ENCODE peak calls at places on chromosome 18, in nine cellular contexts. Z is H1, A is transverse colon, P is SK-N-SH, M is sigmoid colon, L is upper lobe of left lung, H is GM12878, W is K562, S is suprapubic skin. Y is an unnamed sample.

GRCh38 chr18:2302628-2303516 is 268.4 kb downstream of the METTL4 start:
- DNase-seq in M (no peak), S (no peak), H (no peak), A (no peak), L (no peak), Z (no peak), W (peak; percentile 77), P (no peak), Y (no peak)

GRCh38 chr18:39841133-39842041 is 2113.6 kb upstream of the PIK3C3 start:
- DNase-seq in M (peak; percentile 78), H (no peak), A (peak; percentile 41), Z (peak; percentile 73), L (peak; percentile 78), S (no peak), W (no peak), P (peak; percentile 84), Y (peak; percentile 27)

GRCh38 chr18:68557183-68557582 is 157.7 kb downstream of the TMX3 start:
- DNase-seq in A (no peak), M (no peak), H (no peak), Z (no peak), P (no peak), W (no peak), S (no peak), L (no peak), Y (no peak)

GRCh38 chr18:55250729-55251128 is 291.5 kb upstream of the CCDC68 start:
- DNase-seq in H (no peak), M (no peak), L (no peak), W (no peak), Z (no peak), S (no peak), P (no peak), A (no peak), Y (no peak)

GRCh38 chr18:31399336-31400032 is 22.9 kb downstream of the DSG4 start:
- DNase-seq in A (peak; percentile 30), S (no peak), P (no peak), L (no peak), W (no peak), M (no peak), Z (no peak), H (no peak), Y (no peak)

GRCh38 chr18:69400976-69401474 is 337 bp downstream of the DOK6 start:
- DNase-seq in S (no peak), H (no peak), M (peak; percentile 50), P (peak; percentile 81), Z (peak; percentile 62), A (peak; percentile 7), W (no peak), L (no peak), Y (no peak)

GRCh38 chr18:5294113-5294617 is 1.4 kb downstream of the ZBTB14 start:
- DNase-seq in Z (no peak), L (no peak), P (peak; percentile 6), M (peak; percentile 73), A (peak; percentile 73), W (no peak), H (no peak), S (peak; percentile 82), Y (peak; percentile 61)

GRCh38 chr18:7749510-7749981 is 182.4 kb downstream of the PTPRM start:
- DNase-seq in H (no peak), L (no peak), W (no peak), Z (no peak), P (no peak), A (no peak), S (no peak), M (no peak), Y (no peak)

GRCh38 chr18:62119884-62120283 is 67.0 kb downstream of the PIGN start:
- DNase-seq in L (no peak), H (no peak), Z (no peak), P (no peak), A (no peak), S (no peak), M (no peak), W (no peak), Y (no peak)

GRCh38 chr18:75502286-75502685 is 74.8 kb upstream of the SMIM21 start:
- DNase-seq in M (no peak), W (no peak), L (no peak), Z (no peak), H (no peak), P (no peak), A (no peak), S (no peak), Y (no peak)

GRCh38 chr18:53551868-53552426 is 672.5 kb downstream of the MBD2 start:
- DNase-seq in P (no peak), W (no peak), L (no peak), M (no peak), S (no peak), H (no peak), Z (no peak), A (no peak), Y (no peak)

GRCh38 chr18:6719914-6720692 is 9.4 kb upstream of the ARHGAP28 start:
- DNase-seq in A (no peak), Z (no peak), P (no peak), L (no peak), M (no peak), H (no peak), S (no peak), W (no peak), Y (no peak)

GRCh38 chr18:80243204-80243603 is 4.1 kb downstream of the PARD6G start:
- DNase-seq in S (no peak), P (no peak), A (no peak), Z (no peak), L (no peak), W (no peak), M (no peak), H (no peak), Y (no peak)

GRCh38 chr18:58965930-58966662 is 101.4 kb downstream of the ZNF532 start:
- DNase-seq in S (no peak), W (no peak), Z (no peak), L (no peak), A (no peak), P (no peak), M (no peak), H (no peak), Y (no peak)

DNA sequence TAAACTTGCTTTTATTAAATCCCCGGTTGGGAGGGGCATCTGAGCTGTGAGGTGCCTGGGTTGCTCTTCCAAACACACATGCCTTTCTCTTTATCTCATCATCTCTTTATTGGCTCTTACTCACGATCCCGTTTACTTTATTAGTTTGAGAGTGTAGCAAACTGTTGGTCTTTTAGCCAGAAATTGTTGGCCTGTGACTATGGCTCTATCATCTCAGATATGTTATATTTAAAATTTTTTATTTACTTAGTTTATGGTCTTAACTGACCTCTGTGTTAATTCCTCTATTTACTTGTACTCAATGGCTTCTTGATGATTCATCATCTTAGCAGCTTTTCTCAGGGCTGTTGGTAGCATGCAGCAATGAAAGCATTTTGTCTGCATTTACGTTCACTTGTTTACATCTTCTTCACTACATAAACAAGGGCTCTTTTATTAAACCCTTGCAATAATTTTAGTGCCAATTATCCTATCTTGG is 408.4 kb downstream of the HRH4 start:
- DNase-seq in A (no peak), P (no peak), M (no peak), W (no peak), L (no peak), S (no peak), H (no peak), Z (no peak), Y (no peak)
- TF ChIP-seq EP300 in A (no peak), P (no peak), M (no peak), W (no peak), L (no peak), S (no peak), H (no peak), Z (no peak), Y (no peak)

GRCh38 chr18:9806905-9807304 is 78.9 kb upstream of the TXNDC2 start:
- DNase-seq in Z (no peak), H (no peak), P (no peak), W (no peak), M (no peak), S (no peak), A (peak; percentile 48), L (no peak), Y (no peak)
- TF ChIP-seq POLR2AphosphoS5 in Z (no peak), H (no peak), P (no peak), W (no peak), M (no peak), S (no peak), A (no peak), L (no peak), Y (no peak)

GRCh38 chr18:51234117-51235010 is 36.9 kb upstream of the MEX3C start:
- DNase-seq in L (no peak), Z (no peak), M (no peak), A (no peak), H (no peak), S (no peak), W (no peak), P (no peak), Y (no peak)

GRCh38 chr18:51229328-51229727 is 31.8 kb upstream of the MEX3C start:
- DNase-seq in Z (no peak), H (no peak), L (no peak), P (no peak), M (no peak), W (no peak), A (no peak), S (no peak), Y (no peak)

GRCh38 chr18:51236225-51236624 is 38.7 kb upstream of the MEX3C start:
- DNase-seq in H (no peak), L (no peak), A (no peak), S (no peak), W (peak; percentile 22), Z (no peak), M (no peak), P (no peak), Y (no peak)

DNA sequence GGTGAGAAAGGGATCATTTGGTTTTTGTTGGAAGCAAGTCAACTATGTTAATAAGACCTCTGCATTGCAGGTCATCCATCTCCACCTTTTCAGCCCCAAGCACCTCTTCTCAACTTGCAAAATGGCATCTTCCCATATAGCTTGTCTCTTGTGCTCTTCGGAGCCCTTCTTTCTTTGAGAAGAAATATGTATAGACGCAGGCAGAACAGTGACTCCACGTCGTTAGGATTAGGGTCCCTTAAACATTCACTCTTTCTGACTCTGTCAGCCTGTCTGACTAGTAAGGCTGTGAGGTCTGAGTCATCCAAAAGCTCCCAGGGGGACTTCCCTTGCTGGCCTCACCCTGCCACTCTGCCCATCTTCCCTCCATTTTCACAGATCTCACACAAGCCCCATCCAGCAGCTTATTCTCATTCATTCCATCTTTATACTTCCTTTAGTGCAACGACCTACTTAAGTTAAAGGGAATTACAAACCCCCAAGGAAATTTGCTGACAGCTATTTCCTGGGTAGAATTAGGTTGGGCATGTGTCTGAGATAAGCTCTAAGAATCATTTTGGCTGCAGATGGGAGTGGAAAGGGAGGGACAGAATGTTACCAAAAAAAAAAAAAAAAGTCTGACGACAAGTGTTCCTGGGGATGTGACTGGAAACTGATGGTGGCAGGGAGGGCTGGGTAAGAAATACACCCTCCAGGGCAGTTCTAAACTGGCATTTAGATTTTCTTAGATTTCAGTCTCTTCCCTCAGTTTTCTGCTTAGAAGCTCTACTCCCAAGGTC is 37.7 kb upstream of the MEX3C start:
- DNase-seq in Z (no peak), P (no peak), A (no peak), H (no peak), W (no peak), S (no peak), M (no peak), L (no peak), Y (no peak)
- TF ChIP-seq EP300 in Z (no peak), P (no peak), A (no peak), H (no peak), W (no peak), S (no peak), M (no peak), L (no peak), Y (no peak)

DNA sequence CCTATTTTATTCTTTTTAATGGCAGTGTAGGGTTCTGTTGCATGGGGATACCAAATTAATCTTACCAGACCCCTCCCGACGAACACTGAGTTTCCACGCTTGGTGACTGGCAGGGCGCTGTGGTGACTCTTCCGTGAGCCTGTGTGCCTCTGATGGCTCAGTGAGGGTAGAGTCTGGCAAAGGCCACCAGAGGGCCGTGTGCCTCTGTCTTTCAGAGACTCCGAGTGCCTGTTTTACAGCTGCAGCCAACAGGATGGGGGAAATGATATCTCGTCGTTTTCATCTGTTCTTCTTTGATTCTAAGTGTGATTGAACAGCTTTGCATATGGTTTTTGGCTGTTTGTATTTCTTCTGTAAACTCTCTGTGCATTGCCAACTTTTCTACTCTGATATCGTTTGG is 99.8 kb downstream of the ZNF236 start:
- DNase-seq in M (no peak), W (peak; percentile 11), Z (no peak), L (no peak), S (no peak), A (peak; percentile 64), H (peak; percentile 26), P (peak; percentile 83), Y (peak; percentile 70)
- TF ChIP-seq POLR2AphosphoS5 in M (no peak), W (no peak), Z (no peak), L (no peak), S (no peak), A (no peak), H (no peak), P (no peak), Y (no peak)

Y was measured in stomach.